ENCODE peak calls at places on chromosomes 1 and 21, in six cellular contexts. F is bronchial epithelial cell, I is BE2C, M is spleen, T is esophagus squamous epithelium, A is OCI-LY7. Y is an unnamed sample. For H3K36me3, the result is how much of the 10 kb centered on the place peaks cover.

GRCh38 chr1:221778535-221779142 is 36.8 kb upstream of the DUSP10 start:
- DNase-seq in M (peak), I (no peak), F (no peak), A (no peak), T (no peak), Y (peak)

GRCh38 chr1:101150676-101151075 is 86.1 kb upstream of the S1PR1 start:
- DNase-seq in I (no peak), F (peak), T (no peak), A (no peak), M (no peak), Y (no peak)

GRCh38 chr1:153866045-153866850 is 56.5 kb downstream of the GATAD2B start:
- DNase-seq in F (no peak), T (no peak), A (no peak), I (peak), M (no peak), Y (no peak)

GRCh38 chr1:39387452-39387851 is 104.0 kb upstream of the BMP8A start:
- DNase-seq in I (no peak), T (no peak), A (no peak), M (no peak), F (peak), Y (no peak)

GRCh38 chr1:11280719-11281376 is 7.8 kb downstream of the UBIAD1 start:
- DNase-seq in T (no peak), I (no peak), F (no peak), A (peak), M (no peak), Y (peak)

GRCh38 chr1:7703321-7704213 is 67.5 kb upstream of the VAMP3 start:
- DNase-seq in I (peak), M (peak), T (no peak), F (no peak), A (no peak), Y (no peak)

GRCh38 chr1:50783286-50783685 is 176.8 kb downstream of the FAF1 start:
- DNase-seq in M (no peak), I (no peak), A (no peak), F (no peak), T (no peak), Y (no peak)

GRCh38 chr1:209758360-209758759 is 2.5 kb downstream of the TRAF3IP3 start:
- DNase-seq in I (no peak), T (no peak), A (no peak), F (no peak), M (no peak), Y (no peak)

GRCh38 chr1:20233866-20234265 is 47.5 kb upstream of the PLA2G2C start:
- DNase-seq in F (no peak), T (no peak), M (no peak), I (peak), A (peak), Y (no peak)

GRCh38 chr1:17923684-17924083 is 168.6 kb downstream of the ACTL8 start:
- DNase-seq in T (no peak), I (no peak), A (no peak), F (no peak), M (peak), Y (no peak)

GRCh38 chr1:18549131-18549530 is 68.4 kb downstream of the KLHDC7A start:
- DNase-seq in I (no peak), F (no peak), M (no peak), A (no peak), T (no peak), Y (no peak)

GRCh38 chr1:78079580-78079979 is 33.8 kb downstream of the GIPC2 start:
- DNase-seq in F (peak), T (no peak), A (no peak), I (no peak), M (no peak), Y (no peak)

GRCh38 chr1:182134257-182134656 is 72.7 kb upstream of the ZNF648 start:
- DNase-seq in T (no peak), M (no peak), F (no peak), A (no peak), I (no peak), Y (no peak)

GRCh38 chr21:42403611-42404231 is at the start of gene UBASH3A:
- DNase-seq in I (no peak), A (no peak), F (no peak), M (peak), T (no peak), Y (peak)

GRCh38 chr21:44024895-44025353 is 12.8 kb downstream of the TRAPPC10 start:
- DNase-seq in A (no peak), M (no peak), T (no peak), F (peak), I (no peak), Y (no peak)

GRCh38 chr21:36063375-36064084 is 3.2 kb upstream of the SETD4 start:
- DNase-seq in F (no peak), T (no peak), M (no peak), I (no peak), A (no peak), Y (no peak)

GRCh38 chr1:63674865-63675815 is 81.9 kb downstream of the PGM1 start:
- DNase-seq in M (no peak), A (no peak), I (peak), T (no peak), F (no peak), Y (no peak)

GRCh38 chr1:10800778-10801177 is 4.3 kb upstream of the CASZ1 start:
- DNase-seq in A (no peak), I (no peak), F (no peak), M (no peak), T (no peak), Y (no peak)

GRCh38 chr1:11800756-11801433 is 4.9 kb downstream of the MTHFR start:
- DNase-seq in M (no peak), I (no peak), A (no peak), F (no peak), T (no peak), Y (no peak)

GRCh38 chr1:113980120-113980519 is 846 bp downstream of the OLFML3 start:
- DNase-seq in I (peak), T (no peak), M (peak), A (no peak), F (no peak), Y (no peak)

GRCh38 chr1:35577071-35577998 is 4.2 kb downstream of the TFAP2E start:
- DNase-seq in T (no peak), F (no peak), M (peak), I (no peak), A (peak), Y (peak)

GRCh38 chr1:65009176-65009575 is 42.8 kb upstream of the JAK1 start:
- DNase-seq in M (no peak), I (no peak), A (no peak), F (no peak), T (no peak), Y (no peak)

GRCh38 chr1:156160744-156161181 is 7.4 kb downstream of the SEMA4A start:
- DNase-seq in I (peak), F (no peak), A (no peak), M (peak), T (no peak), Y (no peak)

GRCh38 chr1:221891708-221892107 is 149.8 kb upstream of the DUSP10 start:
- DNase-seq in T (no peak), A (no peak), F (peak), M (no peak), I (peak), Y (no peak)

GRCh38 chr1:55632906-55633305 is 417.7 kb upstream of the USP24 start:
- DNase-seq in I (no peak), A (no peak), F (no peak), M (no peak), T (no peak), Y (no peak)

GRCh38 chr1:41674501-41674900 is 190.0 kb upstream of the EDN2 start:
- DNase-seq in F (no peak), I (no peak), T (no peak), A (no peak), M (peak), Y (no peak)

GRCh38 chr1:145963218-145964019 is 956 bp downstream of the ANKRD34A start:
- DNase-seq in I (no peak), M (no peak), T (no peak), A (no peak), F (peak), Y (no peak)

GRCh38 chr1:113895961-113896360 is 8.6 kb upstream of the BCL2L15 start:
- DNase-seq in M (no peak), I (no peak), F (no peak), A (no peak), T (no peak), Y (no peak)

GRCh38 chr1:74673351-74674111 is at the start of gene ERICH3:
- DNase-seq in F (peak), I (no peak), T (no peak), M (peak), A (no peak), Y (no peak)

GRCh38 chr1:86233406-86233805 is 76.8 kb upstream of the COL24A1 start:
- DNase-seq in T (no peak), I (no peak), A (peak), M (no peak), F (no peak), Y (no peak)

GRCh38 chr1:41844781-41845180 is 73.9 kb downstream of the HIVEP3 start:
- DNase-seq in T (no peak), M (no peak), I (no peak), F (no peak), A (no peak), Y (no peak)

GRCh38 chr1:93015590-93015989 is 54.3 kb upstream of the DIPK1A start:
- DNase-seq in M (no peak), I (no peak), A (no peak), T (no peak), F (peak), Y (no peak)

GRCh38 chr21:18384771-18385170 is 18.8 kb downstream of the TMPRSS15 start:
- DNase-seq in T (no peak), F (peak), M (no peak), I (no peak), A (peak), Y (no peak)

DNA sequence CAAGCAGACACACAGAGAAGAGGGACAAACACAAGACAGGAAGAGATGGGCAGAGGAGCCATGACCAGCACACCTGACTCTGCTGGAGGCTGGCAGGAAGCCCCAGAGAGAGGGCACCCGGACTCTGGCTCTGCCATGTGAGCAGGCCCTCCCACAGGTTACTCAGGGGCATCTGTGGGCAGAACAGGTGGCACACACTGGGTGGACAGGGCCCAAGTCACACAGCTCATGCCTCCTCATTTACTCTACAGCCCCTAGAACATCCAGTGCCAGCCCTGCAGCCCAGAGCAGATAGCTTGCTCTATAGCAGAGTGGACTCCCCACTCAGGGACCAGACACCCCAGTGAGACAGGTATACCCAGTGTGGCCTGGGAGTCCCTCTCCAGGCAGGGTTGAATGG is 28.7 kb downstream of the PACC1 start:
- DNase-seq in I (no peak), A (no peak), F (no peak), M (no peak), T (no peak), Y (no peak)
- H3K36me3 ChIP-seq in I (under half), A (half or more), F (under half), M (under half), T (under half), Y (under half)

DNA sequence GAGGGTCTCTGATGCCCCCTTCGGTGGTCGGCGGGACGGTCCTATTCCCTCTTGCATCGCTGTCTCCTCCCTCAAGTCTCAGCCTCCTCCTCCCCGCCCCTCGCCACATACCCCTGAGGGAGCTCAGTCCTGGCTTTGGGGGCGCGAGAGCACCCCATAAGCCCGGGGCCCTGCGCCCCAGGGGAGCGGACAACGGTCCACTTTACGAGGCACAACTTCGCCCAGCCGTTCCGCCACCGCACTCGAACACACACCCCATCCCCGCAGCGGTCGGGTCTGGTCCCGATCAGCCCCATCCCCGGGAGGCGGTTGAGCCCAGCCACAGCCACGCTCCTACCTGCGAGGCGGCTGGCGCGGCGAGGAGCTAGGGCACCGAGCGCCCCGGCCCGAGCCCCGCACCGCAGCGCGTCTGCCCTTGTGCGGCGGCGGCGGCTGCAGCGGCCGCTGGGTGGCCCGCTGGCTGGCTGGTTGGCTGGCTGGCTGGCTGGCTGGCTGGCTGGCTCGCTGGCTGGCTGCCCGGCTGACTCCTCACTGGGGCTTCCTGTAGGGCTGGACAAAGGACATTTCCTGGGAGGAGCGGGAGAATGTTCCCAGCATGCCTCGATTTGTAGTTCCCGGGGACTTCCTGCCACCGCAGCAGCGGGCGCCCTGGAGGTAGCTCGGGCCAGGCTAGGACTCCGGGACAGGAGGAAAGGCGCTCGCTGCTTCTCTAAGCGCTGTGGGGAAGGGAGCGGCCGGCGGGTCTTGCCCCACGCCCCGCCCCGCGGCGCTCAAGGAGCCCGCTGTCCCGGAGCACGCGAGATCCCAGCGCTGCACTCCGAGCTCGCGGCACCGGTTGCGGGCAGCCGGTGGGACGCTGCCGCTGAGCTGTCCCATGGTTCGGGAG is at the start of gene ZNF697:
- DNase-seq in T (peak), F (peak), M (peak), A (no peak), I (peak), Y (peak)
- TF ChIP-seq CTCF in T (peak), F (no peak), M (peak), A (no peak), I (peak), Y (no peak)

GRCh38 chr1:116971965-116972675 is 29.4 kb upstream of the CD101 start:
- DNase-seq in A (no peak), T (no peak), I (no peak), M (no peak), F (peak), Y (no peak)

GRCh38 chr1:116972676-116973035 is 28.9 kb upstream of the CD101 start:
- DNase-seq in T (no peak), M (no peak), F (peak), I (no peak), A (no peak), Y (no peak)

GRCh38 chr1:116971481-116971880 is 30.1 kb upstream of the CD101 start:
- DNase-seq in T (no peak), M (no peak), I (no peak), A (no peak), F (no peak), Y (no peak)

GRCh38 chr1:116966791-116967190 is 34.8 kb upstream of the CD101 start:
- DNase-seq in M (no peak), T (no peak), I (no peak), F (no peak), A (no peak), Y (no peak)

DNA sequence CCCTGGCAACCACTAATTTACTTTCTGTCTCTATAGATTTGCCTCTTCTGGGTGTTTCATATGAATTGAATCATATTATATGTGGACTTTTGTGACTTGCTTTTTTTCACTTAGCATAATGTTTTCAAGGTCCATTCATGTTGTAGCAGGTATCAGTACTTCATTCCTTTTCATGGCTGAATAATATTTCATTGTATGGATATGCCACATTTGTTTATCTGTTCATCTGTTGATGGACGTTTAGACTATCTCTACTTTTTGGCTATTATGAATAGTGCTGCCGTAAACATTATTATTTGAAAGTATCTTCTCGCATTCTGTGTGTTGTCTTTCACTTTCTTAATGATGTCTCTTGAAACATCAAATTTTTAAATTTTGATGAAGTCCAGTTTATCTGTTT is 32.8 kb upstream of the CD101 start:
- DNase-seq in T (no peak), I (no peak), A (no peak), F (no peak), M (no peak), Y (no peak)
- H3K36me3 ChIP-seq in T (under half), I (under half), A (under half), F (under half), M (under half), Y (under half)

GRCh38 chr1:79617777-79618176 is 611.2 kb upstream of the ADGRL4 start:
- DNase-seq in A (peak), M (no peak), F (no peak), T (no peak), I (no peak), Y (no peak)
- TF ChIP-seq CTCF in A (peak), M (no peak), F (no peak), T (no peak), I (peak), Y (no peak)

Y was measured in CD8-positive, alpha-beta T cell.